ENCODE peak calls at places on chromosome 4, in seven cellular contexts. U is left ventricle myocardium inferior, Y is GM12864, N is cardiac muscle cell, A is brain microvascular endothelial cell, S is stomach, J is hepatocyte. M is an unnamed sample.

GRCh38 chr4:110635155-110635479 is 12.2 kb upstream of the PITX2 start:
- DNase-seq in U (no peak), Y (no peak), N (no peak), A (no peak), S (no peak), J (no peak), M (no peak)

GRCh38 chr4:7570156-7570778 is 135.5 kb upstream of the PSAPL1 start:
- DNase-seq in U (no peak), Y (no peak), N (no peak), A (no peak), S (no peak), J (no peak), M (no peak)

GRCh38 chr4:156892695-156893211 is 78.8 kb downstream of the PDGFC start:
- DNase-seq in U (no peak), Y (no peak), N (no peak), A (no peak), S (no peak), J (no peak), M (no peak)

GRCh38 chr4:38078590-38079381 is 118.6 kb downstream of the PTTG2 start:
- DNase-seq in U (no peak), Y (no peak), N (peak), A (peak), S (no peak), J (peak), M (peak)

GRCh38 chr4:9979101-9979815 is 42.0 kb downstream of the SLC2A9 start:
- DNase-seq in U (no peak), Y (no peak), N (no peak), A (peak), S (no peak), J (no peak), M (no peak)

GRCh38 chr4:112931001-112931400 is 118.5 kb upstream of the ANK2 start:
- DNase-seq in U (no peak), Y (no peak), N (no peak), A (no peak), S (no peak), J (no peak), M (no peak)

GRCh38 chr4:73870260-73870659 is 1.1 kb downstream of the CXCL1 start:
- DNase-seq in U (no peak), Y (no peak), N (peak), A (no peak), S (peak), J (no peak), M (no peak)

GRCh38 chr4:24489870-24490269 is 94.5 kb downstream of the DHX15 start:
- DNase-seq in U (peak), Y (no peak), N (peak), A (no peak), S (no peak), J (peak), M (no peak)

GRCh38 chr4:118989098-118990080 is 100.7 kb downstream of the SYNPO2 start:
- DNase-seq in U (no peak), Y (no peak), N (peak), A (peak), S (no peak), J (no peak), M (no peak)

GRCh38 chr4:158667651-158668198 is 4.0 kb downstream of the C4orf46 start:
- DNase-seq in U (no peak), Y (no peak), N (peak), A (peak), S (no peak), J (peak), M (no peak)

GRCh38 chr4:72471816-72472215 is 97.2 kb downstream of the ADAMTS3 start:
- DNase-seq in U (no peak), Y (no peak), N (no peak), A (no peak), S (no peak), J (no peak), M (no peak)

GRCh38 chr4:100071531-100071930 is 118.7 kb downstream of the DDIT4L start:
- DNase-seq in U (no peak), Y (no peak), N (no peak), A (no peak), S (no peak), J (no peak), M (no peak)

GRCh38 chr4:169270810-169271691 is at the start of gene SH3RF1:
- DNase-seq in U (peak), Y (no peak), N (peak), A (peak), S (peak), J (peak), M (no peak)

GRCh38 chr4:55345980-55346850 is at the start of gene SRD5A3:
- DNase-seq in U (peak), Y (peak), N (peak), A (peak), S (peak), J (peak), M (peak)

GRCh38 chr4:113645771-113646455 is 115.6 kb downstream of the CAMK2D start:
- DNase-seq in U (no peak), Y (no peak), N (peak), A (peak), S (peak), J (peak), M (peak)

DNA sequence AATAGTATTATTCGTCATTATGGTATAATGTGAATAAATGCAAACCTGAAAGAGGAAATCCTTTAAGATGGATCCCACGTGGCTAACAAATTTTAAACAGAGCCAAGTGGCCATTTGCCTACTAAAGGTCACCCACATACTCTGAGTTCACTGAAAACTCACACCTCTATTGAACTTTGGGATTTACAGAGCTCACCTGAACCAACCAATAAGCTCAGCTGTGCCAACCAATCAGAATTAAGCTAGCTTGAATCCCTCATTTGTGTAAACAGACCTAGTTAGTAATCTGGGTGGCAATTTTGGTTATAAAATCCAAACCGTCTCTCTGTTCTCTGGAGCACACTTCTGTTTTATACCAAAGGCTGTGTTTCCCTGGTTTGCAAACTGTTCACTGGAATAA is 5.4 kb upstream of the NUDT9 start:
- DNase-seq in U (no peak), Y (no peak), N (no peak), A (no peak), S (no peak), J (no peak), M (no peak)
- H3K4me3 ChIP-seq in U (no peak), Y (no peak), N (no peak), A (no peak), S (no peak), J (no peak), M (no peak)

DNA sequence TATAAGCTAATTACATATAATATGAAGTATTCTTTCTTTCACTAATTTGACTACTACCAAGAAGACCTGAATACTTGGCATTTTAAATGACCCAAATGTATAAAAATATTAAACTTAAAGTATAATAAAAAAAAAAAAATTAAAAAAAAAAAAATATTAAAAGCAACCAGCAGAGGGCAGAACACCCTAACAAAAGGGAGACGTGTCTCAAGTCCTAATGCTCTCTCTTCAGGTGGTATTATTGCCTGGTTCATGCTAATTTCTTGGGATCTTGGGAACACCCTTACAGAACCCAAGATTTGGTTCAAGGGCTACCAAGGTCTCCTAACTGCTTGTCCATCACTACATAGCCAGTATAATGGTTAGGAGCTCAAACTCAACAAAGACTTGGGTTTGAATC is 754.8 kb downstream of the RAB28 start:
- DNase-seq in U (no peak), Y (no peak), N (peak), A (no peak), S (no peak), J (peak), M (peak)
- TF ChIP-seq CTCF in U (peak), Y (peak), N (peak), A (peak), S (peak), J (peak), M (peak)

GRCh38 chr4:165208741-165209388 is 1.5 kb downstream of the KLHL2 start:
- DNase-seq in U (no peak), Y (no peak), N (peak), A (no peak), S (no peak), J (no peak), M (no peak)
- H3K4me3 ChIP-seq in U (peak), Y (no peak), N (peak), A (peak), S (peak), J (no peak), M (peak)

DNA sequence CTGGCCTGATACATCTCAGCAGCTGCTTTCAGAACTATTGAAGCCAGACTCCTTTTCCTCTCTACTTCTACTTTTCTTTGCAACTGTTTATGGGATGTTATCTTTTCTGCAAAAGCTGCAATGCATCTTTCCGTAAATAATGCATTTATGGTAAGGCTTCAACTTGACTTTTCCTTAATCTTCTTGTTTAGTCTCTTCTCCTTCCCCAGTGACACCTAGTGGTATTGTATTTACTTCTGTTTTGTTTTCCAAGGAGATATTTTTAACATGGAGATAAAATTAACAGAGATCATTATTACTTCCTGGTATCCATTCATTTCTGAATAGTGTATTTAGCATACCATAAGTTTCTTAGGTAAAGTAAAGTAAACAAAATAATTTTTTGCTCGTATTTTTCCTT is 1548.8 kb downstream of the PCDH7 start:
- DNase-seq in U (no peak), Y (no peak), N (peak), A (no peak), S (no peak), J (no peak), M (no peak)
- TF ChIP-seq CTCF in U (no peak), Y (no peak), N (no peak), A (no peak), S (no peak), J (peak), M (no peak)

GRCh38 chr4:706834-707598 is 1.4 kb downstream of the PCGF3 start:
- DNase-seq in U (no peak), Y (no peak), N (no peak), A (no peak), S (no peak), J (no peak), M (no peak)
- H3K4me3 ChIP-seq in U (peak), Y (peak), N (peak), A (peak), S (peak), J (peak), M (peak)

GRCh38 chr4:31692407-31692940 is 972.3 kb downstream of the PCDH7 start:
- DNase-seq in U (no peak), Y (no peak), N (peak), A (no peak), S (no peak), J (no peak), M (no peak)
- TF ChIP-seq CTCF in U (peak), Y (no peak), N (peak), A (peak), S (no peak), J (peak), M (peak)

GRCh38 chr4:26218677-26219181 is 102.1 kb upstream of the RBPJ start:
- DNase-seq in U (no peak), Y (no peak), N (no peak), A (no peak), S (no peak), J (no peak), M (no peak)

GRCh38 chr4:26215725-26216124 is 105.1 kb upstream of the RBPJ start:
- DNase-seq in U (no peak), Y (no peak), N (no peak), A (no peak), S (no peak), J (no peak), M (no peak)

GRCh38 chr4:26217429-26217828 is 103.4 kb upstream of the RBPJ start:
- DNase-seq in U (no peak), Y (no peak), N (no peak), A (no peak), S (no peak), J (no peak), M (no peak)

GRCh38 chr4:26219206-26219605 is 101.6 kb upstream of the RBPJ start:
- DNase-seq in U (no peak), Y (no peak), N (no peak), A (no peak), S (no peak), J (no peak), M (no peak)

DNA sequence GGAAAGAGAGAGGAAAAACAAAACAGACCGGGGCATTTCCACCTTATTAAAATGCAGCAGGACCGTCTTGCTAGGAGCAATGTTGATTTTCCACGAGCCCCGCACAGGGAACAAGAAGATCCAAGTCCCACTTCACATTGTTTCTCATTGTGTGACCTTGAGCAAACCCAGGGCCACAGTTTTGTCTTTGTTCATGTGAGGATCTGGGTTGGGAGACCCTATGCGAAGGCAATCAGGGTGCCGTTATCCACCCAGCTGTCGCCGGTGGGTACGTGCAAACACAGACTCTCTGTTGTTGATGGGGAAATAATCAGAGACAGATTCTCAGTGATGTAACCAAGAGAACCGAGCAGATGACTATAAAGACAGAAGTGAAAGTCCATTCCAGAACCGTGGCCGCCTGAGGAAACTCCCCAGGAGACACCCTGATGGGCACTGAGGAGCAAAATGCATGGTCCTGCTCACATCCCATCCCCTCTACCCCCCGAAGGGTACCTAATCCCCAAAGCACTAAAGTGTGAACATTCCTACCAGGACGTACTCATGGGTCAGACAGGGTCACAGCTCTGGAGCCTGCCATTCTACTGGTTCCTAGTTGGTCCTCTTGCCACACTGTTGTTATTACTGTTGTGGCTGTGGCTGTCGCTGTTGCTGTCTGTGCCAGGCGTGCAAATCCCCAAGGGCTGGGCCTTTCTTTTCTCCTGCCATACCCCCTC is 102.7 kb upstream of the RBPJ start:
- DNase-seq in U (no peak), Y (peak), N (no peak), A (no peak), S (no peak), J (no peak), M (no peak)
- H3K4me3 ChIP-seq in U (no peak), Y (no peak), N (no peak), A (no peak), S (no peak), J (no peak), M (no peak)

GRCh38 chr4:76251448-76252270 is at the start of gene FAM47E:
- DNase-seq in U (peak), Y (no peak), N (peak), A (peak), S (peak), J (peak), M (no peak)
- TF ChIP-seq CTCF in U (peak), Y (peak), N (peak), A (peak), S (peak), J (peak), M (peak)

GRCh38 chr4:83535945-83536648 is at the start of gene GPAT3:
- DNase-seq in U (peak), Y (no peak), N (peak), A (peak), S (peak), J (peak), M (no peak)
- H3K4me3 ChIP-seq in U (peak), Y (peak), N (peak), A (peak), S (peak), J (peak), M (peak)

M was measured in astrocyte of the cerebellum.